ENCODE peak calls at places on chromosome 11, in six cellular contexts. J is cardiac muscle cell, X is PC-3, U is left ventricle myocardium inferior, D is NB4, L is colonic mucosa. N is an unnamed sample.
A peak's percentile ranks its signal among the peaks of the same experiment; 100 is the strongest.

GRCh38 chr11:16776716-16777115 is 38.3 kb downstream of the C11orf58 start:
- DNase-seq in J (peak; percentile 84), X (no peak), U (no peak), D (no peak), L (no peak), N (no peak)

GRCh38 chr11:122229611-122230386 is 113.8 kb upstream of the BLID start:
- DNase-seq in J (no peak), X (no peak), U (no peak), D (no peak), L (no peak), N (no peak)

GRCh38 chr11:60915250-60915914 is 1.4 kb downstream of the TMEM109 start:
- DNase-seq in J (peak; percentile 56), X (peak; percentile 95), U (peak; percentile 49), D (peak; percentile 86), L (peak; percentile 72), N (peak; percentile 61)

GRCh38 chr11:114280696-114281095 is 15.5 kb upstream of the NNMT start:
- DNase-seq in J (peak; percentile 95), X (peak; percentile 93), U (peak; percentile 48), D (peak; percentile 60), L (peak; percentile 59), N (peak; percentile 66)

GRCh38 chr11:44565746-44566558 is 489 bp downstream of the CD82 start:
- DNase-seq in J (no peak), X (no peak), U (no peak), D (no peak), L (no peak), N (no peak)

GRCh38 chr11:8006349-8006977 is 19.3 kb downstream of the EIF3F start:
- DNase-seq in J (peak; percentile 80), X (peak; percentile 82), U (peak; percentile 31), D (peak; percentile 57), L (peak; percentile 65), N (peak; percentile 47)

GRCh38 chr11:8271106-8271886 is 7.6 kb upstream of the LMO1 start:
- DNase-seq in J (no peak), X (no peak), U (no peak), D (no peak), L (no peak), N (no peak)

GRCh38 chr11:111123463-111124398 is 121.8 kb upstream of the POU2AF2 start:
- DNase-seq in J (no peak), X (no peak), U (no peak), D (no peak), L (no peak), N (no peak)

GRCh38 chr11:64661146-64661545 is 61.9 kb downstream of the NRXN2 start:
- DNase-seq in J (peak; percentile 88), X (no peak), U (peak; percentile 40), D (peak; percentile 89), L (no peak), N (no peak)

GRCh38 chr11:128627666-128628342 is 40.4 kb upstream of the ETS1 start:
- DNase-seq in J (no peak), X (no peak), U (no peak), D (peak; percentile 30), L (no peak), N (no peak)

GRCh38 chr11:65355013-65355775 is 643 bp downstream of the TIGD3 start:
- DNase-seq in J (no peak), X (peak; percentile 11), U (peak; percentile 34), D (peak; percentile 82), L (peak; percentile 57), N (peak; percentile 52)

GRCh38 chr11:2917842-2918490 is 11.3 kb downstream of the PHLDA2 start:
- DNase-seq in J (no peak), X (no peak), U (no peak), D (no peak), L (no peak), N (no peak)

GRCh38 chr11:1493650-1494244 is 7.2 kb upstream of the MOB2 start:
- DNase-seq in J (no peak), X (no peak), U (no peak), D (no peak), L (no peak), N (no peak)

GRCh38 chr11:30310623-30311022 is 12.3 kb upstream of the ARL14EP start:
- DNase-seq in J (no peak), X (no peak), U (no peak), D (no peak), L (no peak), N (no peak)

GRCh38 chr11:11843233-11843632 is 1.5 kb downstream of the USP47 start:
- DNase-seq in J (peak; percentile 68), X (peak; percentile 77), U (no peak), D (peak; percentile 32), L (no peak), N (no peak)

GRCh38 chr11:118608268-118609214 is 1.1 kb downstream of the PHLDB1 start:
- DNase-seq in J (peak; percentile 89), X (peak; percentile 52), U (peak; percentile 79), D (peak; percentile 83), L (peak; percentile 58), N (peak; percentile 89)

GRCh38 chr11:107508201-107508857 is 50.7 kb upstream of the CWF19L2 start:
- DNase-seq in J (no peak), X (no peak), U (no peak), D (no peak), L (no peak), N (no peak)

GRCh38 chr11:5689551-5689983 is at the start of gene TRIM22:
- DNase-seq in J (peak; percentile 84), X (no peak), U (peak; percentile 20), D (peak; percentile 86), L (peak; percentile 58), N (peak; percentile 47)

GRCh38 chr11:3104051-3104714 is 47.0 kb upstream of the CARS1 start:
- DNase-seq in J (no peak), X (no peak), U (no peak), D (no peak), L (peak; percentile 12), N (no peak)

GRCh38 chr11:6362868-6363678 is 27.2 kb upstream of the SMPD1 start:
- DNase-seq in J (peak; percentile 88), X (peak; percentile 77), U (peak; percentile 81), D (peak; percentile 71), L (peak; percentile 74), N (peak; percentile 63)

GRCh38 chr11:27395556-27396258 is 32.7 kb upstream of the CCDC34 start:
- DNase-seq in J (peak; percentile 55), X (peak; percentile 65), U (no peak), D (no peak), L (peak; percentile 71), N (no peak)

GRCh38 chr11:61747389-61748285 is 4.8 kb upstream of the MYRF start:
- DNase-seq in J (peak; percentile 83), X (peak; percentile 78), U (peak; percentile 76), D (peak; percentile 68), L (peak; percentile 86), N (peak; percentile 87)

GRCh38 chr11:106763516-106763915 is 254.8 kb downstream of the GUCY1A2 start:
- DNase-seq in J (peak; percentile 2), X (no peak), U (no peak), D (no peak), L (no peak), N (no peak)

GRCh38 chr11:35583126-35583525 is 35.1 kb upstream of the FJX1 start:
- DNase-seq in J (peak; percentile 39), X (peak; percentile 22), U (no peak), D (no peak), L (no peak), N (no peak)

GRCh38 chr11:72686639-72687215 is 12.5 kb upstream of the PDE2A start:
- DNase-seq in J (peak; percentile 77), X (no peak), U (no peak), D (no peak), L (no peak), N (no peak)

GRCh38 chr11:73275381-73275750 is 3.2 kb downstream of the P2RY6 start:
- DNase-seq in J (no peak), X (no peak), U (no peak), D (no peak), L (no peak), N (no peak)

GRCh38 chr11:11407738-11408084 is 54.7 kb upstream of the CSNK2A3 start:
- DNase-seq in J (no peak), X (no peak), U (no peak), D (no peak), L (no peak), N (no peak)

GRCh38 chr11:118662401-118663271 is 16.8 kb downstream of the TREH start:
- DNase-seq in J (no peak), X (no peak), U (no peak), D (no peak), L (no peak), N (no peak)

GRCh38 chr11:112734207-112734606 is 227.0 kb upstream of the NCAM1 start:
- DNase-seq in J (peak; percentile 53), X (peak; percentile 22), U (no peak), D (peak; percentile 47), L (no peak), N (peak; percentile 13)

GRCh38 chr11:108536783-108537182 is 38.6 kb upstream of the POGLUT3 start:
- DNase-seq in J (no peak), X (no peak), U (no peak), D (no peak), L (no peak), N (no peak)
- H3K4me3 ChIP-seq in J (no peak overlapping the region), X (no peak overlapping the region), U (no peak overlapping the region), D (no peak overlapping the region), L (no peak overlapping the region), N (no peak overlapping the region)

GRCh38 chr11:67441731-67442401 is 1.4 kb downstream of the CORO1B start:
- DNase-seq in J (no peak), X (no peak), U (no peak), D (peak; percentile 40), L (no peak), N (no peak)
- H3K4me3 ChIP-seq in J (no peak overlapping the region), X (peak overlapping the region; percentile 82), U (peak overlapping the region; percentile 95), D (no peak overlapping the region), L (peak overlapping the region; percentile 98), N (no peak overlapping the region)

GRCh38 chr11:68837583-68838571 is 3.8 kb downstream of the CPT1A start:
- DNase-seq in J (no peak), X (no peak), U (no peak), D (no peak), L (no peak), N (no peak)
- H3K4me3 ChIP-seq in J (no peak overlapping the region), X (peak overlapping the region; percentile 78), U (peak overlapping the region; percentile 89), D (peak overlapping the region; percentile 68), L (no peak overlapping the region), N (no peak overlapping the region)

GRCh38 chr11:95653099-95653498 is 136.5 kb downstream of the FAM76B start:
- DNase-seq in J (no peak), X (no peak), U (no peak), D (no peak), L (no peak), N (no peak)

GRCh38 chr11:95650271-95650670 is 139.3 kb downstream of the FAM76B start:
- DNase-seq in J (no peak), X (no peak), U (no peak), D (peak; percentile 25), L (no peak), N (no peak)

GRCh38 chr11:95655544-95655943 is 134.0 kb downstream of the FAM76B start:
- DNase-seq in J (no peak), X (no peak), U (no peak), D (no peak), L (no peak), N (no peak)

GRCh38 chr11:95647805-95648379 is 141.7 kb downstream of the FAM76B start:
- DNase-seq in J (no peak), X (no peak), U (no peak), D (no peak), L (no peak), N (no peak)

GRCh38 chr11:95652002-95652472 is 137.5 kb downstream of the FAM76B start:
- DNase-seq in J (no peak), X (no peak), U (no peak), D (no peak), L (no peak), N (no peak)
- H3K4me3 ChIP-seq in J (no peak overlapping the region), X (no peak overlapping the region), U (no peak overlapping the region), D (no peak overlapping the region), L (no peak overlapping the region), N (no peak overlapping the region)